ENCODE peak calls at places on chromosomes 4 and X, in four cellular contexts. V is SK-N-SH, L is GM12878, I is HepG2. G is an unnamed sample.

GRCh38 chr4:139666735-139667266 is 1.2 kb downstream of the MGST2 start:
- DNase-seq in L (no peak), I (peak), V (no peak), G (no peak)

GRCh38 chr4:169791527-169792156 is 33.9 kb upstream of the HPF1 start:
- DNase-seq in I (peak), V (peak), L (no peak), G (peak)

GRCh38 chrX:22135994-22136684 is 104.0 kb downstream of the PHEX start:
- DNase-seq in I (peak), V (peak), L (no peak), G (peak)

GRCh38 chr4:176753049-176753448 is 39.7 kb downstream of the VEGFC start:
- DNase-seq in I (no peak), L (no peak), V (no peak), G (no peak)

GRCh38 chr4:22483551-22483981 is 32.3 kb downstream of the ADGRA3 start:
- DNase-seq in I (no peak), L (peak), V (no peak), G (no peak)

GRCh38 chr4:98864560-98864959 is 64.4 kb downstream of the EIF4E start:
- DNase-seq in I (no peak), L (no peak), V (no peak), G (no peak)

GRCh38 chr4:111562811-111563210 is 582.4 kb upstream of the FAM241A start:
- DNase-seq in I (no peak), L (no peak), V (no peak), G (no peak)

GRCh38 chrX:132375941-132376340 is 112.9 kb downstream of the MBNL3 start:
- DNase-seq in V (no peak), I (no peak), L (no peak), G (peak)

GRCh38 chrX:24990585-24990984 is 25.2 kb downstream of the ARX start:
- DNase-seq in I (no peak), V (no peak), L (no peak), G (no peak)

GRCh38 chr4:7771056-7771455 is 168.6 kb downstream of the AFAP1 start:
- DNase-seq in V (no peak), I (no peak), L (no peak), G (no peak)

GRCh38 chr4:111556861-111557260 is 588.4 kb upstream of the FAM241A start:
- DNase-seq in I (no peak), L (no peak), V (no peak), G (no peak)

GRCh38 chr4:76856183-76856969 is 41.6 kb downstream of the SOWAHB start:
- DNase-seq in I (peak), V (no peak), L (no peak), G (peak)

GRCh38 chr4:165327211-165328100 is at the start of gene MSMO1:
- DNase-seq in L (peak), I (peak), V (peak), G (peak)

GRCh38 chr4:105050896-105051295 is 95.8 kb upstream of the TET2 start:
- DNase-seq in V (no peak), I (no peak), L (no peak), G (no peak)

GRCh38 chr4:183747931-183748664 is 89.0 kb downstream of the TRAPPC11 start:
- DNase-seq in L (no peak), V (peak), I (no peak), G (no peak)

GRCh38 chrX:55522577-55523254 is 33.1 kb upstream of the USP51 start:
- DNase-seq in L (no peak), I (no peak), V (no peak), G (no peak)
- TF ChIP-seq PBX3 in L (no peak), I (no peak), V (no peak), G (no peak)

DNA sequence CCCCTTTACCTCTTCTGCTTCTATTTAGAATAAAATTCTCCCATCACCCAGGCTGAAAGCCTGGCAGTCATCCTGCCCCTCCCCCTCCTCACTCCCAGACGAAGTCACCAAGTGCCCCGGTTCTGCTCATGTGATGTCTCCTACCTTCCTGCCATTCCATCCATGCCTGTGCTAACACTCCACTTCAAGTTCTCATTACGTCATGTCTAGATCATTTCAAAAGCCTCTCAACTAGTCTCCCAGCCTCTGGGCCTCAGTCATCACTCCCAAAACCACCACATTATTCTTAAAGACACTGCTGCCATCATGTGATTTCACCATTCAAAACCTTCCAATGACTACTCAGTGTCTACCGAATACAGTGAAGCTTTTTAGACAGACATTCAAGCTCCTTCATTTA is 17.2 kb upstream of the HOPX start:
- DNase-seq in L (no peak), V (no peak), I (no peak), G (no peak)
- TF ChIP-seq PBX3 in L (no peak), V (no peak), I (no peak), G (no peak)

GRCh38 chr4:687048-687974 is 1.6 kb downstream of the SLC49A3 start:
- DNase-seq in L (no peak), V (peak), I (peak), G (peak)
- TF ChIP-seq PBX3 in L (no peak), V (peak), I (no peak), G (no peak)

GRCh38 chr4:145734051-145734450 is 54.1 kb downstream of the C4orf51 start:
- DNase-seq in V (no peak), I (no peak), L (no peak), G (no peak)

GRCh38 chr4:145732895-145733880 is 53.2 kb downstream of the C4orf51 start:
- DNase-seq in I (peak), L (peak), V (peak), G (peak)

GRCh38 chr4:145732001-145732400 is 52.1 kb downstream of the C4orf51 start:
- DNase-seq in V (no peak), L (no peak), I (no peak), G (no peak)

GRCh38 chr4:145732416-145732815 is 52.5 kb downstream of the C4orf51 start:
- DNase-seq in I (no peak), L (no peak), V (no peak), G (no peak)

GRCh38 chr4:145731026-145731425 is 51.1 kb downstream of the C4orf51 start:
- DNase-seq in I (peak), V (no peak), L (no peak), G (peak)
- TF ChIP-seq PBX3 in I (no peak), V (no peak), L (no peak), G (peak)

GRCh38 chr4:39714171-39714570 is 16.2 kb downstream of the UBE2K start:
- DNase-seq in I (no peak), L (no peak), V (no peak), G (no peak)

GRCh38 chr4:39716356-39716755 is 18.4 kb downstream of the UBE2K start:
- DNase-seq in V (no peak), L (no peak), I (no peak), G (no peak)

GRCh38 chr4:39712819-39713607 is 15.1 kb downstream of the UBE2K start:
- DNase-seq in V (no peak), I (no peak), L (no peak), G (no peak)

GRCh38 chr4:39715788-39716187 is 17.9 kb downstream of the UBE2K start:
- DNase-seq in V (no peak), L (no peak), I (no peak), G (no peak)

GRCh38 chr4:39713691-39714090 is 15.8 kb downstream of the UBE2K start:
- DNase-seq in L (no peak), I (no peak), V (peak), G (no peak)
- TF ChIP-seq PBX3 in L (no peak), I (no peak), V (no peak), G (no peak)

DNA sequence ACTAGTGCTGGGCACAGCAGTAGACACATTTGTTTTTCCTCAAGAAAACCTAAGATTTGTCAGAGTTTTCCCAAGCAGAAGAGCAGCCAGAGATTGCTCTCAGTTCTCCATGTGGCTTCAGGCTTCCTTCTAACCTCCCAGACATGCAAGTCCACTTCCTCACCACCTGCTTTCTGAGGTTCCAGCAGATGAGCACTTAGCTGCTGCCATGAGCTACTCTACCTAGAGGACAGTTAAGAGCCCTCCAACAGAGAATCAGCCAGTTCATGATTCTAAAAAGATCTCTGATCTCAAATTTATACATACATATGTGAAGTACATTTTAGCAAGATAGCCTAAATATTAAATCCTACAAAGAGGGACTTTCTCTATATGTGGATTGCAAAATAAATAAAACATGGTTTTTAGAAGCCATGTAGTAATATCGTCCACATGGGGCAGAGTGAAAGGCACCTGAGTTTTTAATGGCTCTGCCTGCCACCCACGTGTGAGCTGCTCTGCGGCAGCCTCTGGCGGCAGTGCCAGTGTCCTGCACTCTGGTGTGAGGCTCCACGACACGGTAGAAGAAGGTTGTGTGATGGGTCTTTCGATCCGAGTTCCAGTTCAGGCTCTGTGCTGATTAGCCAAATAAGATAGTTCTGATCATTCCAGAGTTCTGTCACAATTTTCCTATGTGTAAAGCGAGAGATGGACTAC is 10.3 kb downstream of the CYP4V2 start:
- DNase-seq in L (no peak), V (peak), I (peak), G (peak)
- TF ChIP-seq PBX3 in L (no peak), V (no peak), I (no peak), G (no peak)